ENCODE peak calls at places on chromosomes 4 and X, in five cellular contexts. N, M, B, Q and K are unnamed samples.

GRCh38 chr4:186775867-186776266 is 52.2 kb upstream of the FAT1 start:
- DNase-seq in B (no peak), N (no peak), M (no peak), Q (no peak), K (no peak)

GRCh38 chrX:105821471-105822081 is 763 bp upstream of the NRK start:
- DNase-seq in Q (no peak), B (peak; percentile 52), M (no peak), N (no peak), K (no peak)

GRCh38 chrX:118632862-118633261 is 94.5 kb upstream of the IL13RA1 start:
- DNase-seq in M (peak; percentile 35), B (no peak), N (no peak), Q (no peak), K (no peak)

GRCh38 chr4:7322166-7322991 is 112.4 kb downstream of the PSAPL1 start:
- DNase-seq in N (peak; percentile 88), B (no peak), Q (peak; percentile 55), M (no peak), K (no peak)

GRCh38 chr4:1033840-1034551 is 22.6 kb downstream of the FGFRL1 start:
- DNase-seq in N (peak; percentile 68), M (no peak), Q (peak; percentile 32), B (peak; percentile 66), K (no peak)

GRCh38 chr4:53640576-53641459 is 49.5 kb upstream of the LNX1 start:
- DNase-seq in B (no peak), N (no peak), M (peak; percentile 20), Q (no peak), K (no peak)

GRCh38 chr4:61373901-61374611 is 173.9 kb downstream of the ADGRL3 start:
- DNase-seq in B (peak; percentile 64), N (no peak), M (no peak), Q (no peak), K (no peak)

GRCh38 chr4:167233523-167234387 is 539 bp downstream of the SPOCK3 start:
- DNase-seq in N (peak; percentile 62), B (peak; percentile 21), Q (peak; percentile 43), M (peak; percentile 23), K (no peak)

GRCh38 chr4:156638925-156639605 is 332.5 kb downstream of the PDGFC start:
- DNase-seq in Q (no peak), M (no peak), N (no peak), B (peak; percentile 91), K (no peak)

GRCh38 chrX:120251471-120252011 is 929 bp downstream of the ZBTB33 start:
- DNase-seq in N (no peak), M (peak; percentile 15), B (peak; percentile 12), Q (no peak), K (no peak)

GRCh38 chrX:24149346-24150050 is at the start of gene ZFX:
- DNase-seq in Q (peak; percentile 38), M (peak; percentile 53), B (peak; percentile 53), N (peak; percentile 50), K (no peak)

GRCh38 chr4:70703695-70704332 is 15.5 kb downstream of the UTP3 start:
- DNase-seq in B (peak; percentile 70), Q (no peak), N (peak; percentile 43), M (no peak), K (no peak)

GRCh38 chr4:75924309-75924708 is 16.5 kb downstream of the NAAA start:
- DNase-seq in M (no peak), B (no peak), N (no peak), Q (no peak), K (no peak)

GRCh38 chr4:68963389-68963788 is 11.8 kb upstream of the UGT2A3 start:
- DNase-seq in N (no peak), M (no peak), B (no peak), Q (no peak), K (no peak)

GRCh38 chrX:13569479-13570244 is at the start of gene EGFL6:
- DNase-seq in B (no peak), M (peak; percentile 12), N (no peak), Q (no peak), K (no peak)

GRCh38 chr4:39320381-39321115 is 45.6 kb downstream of the RFC1 start:
- DNase-seq in N (no peak), M (no peak), B (peak; percentile 49), Q (no peak), K (no peak)

GRCh38 chrX:105150557-105150956 is 69.9 kb downstream of the TEX13A start:
- DNase-seq in Q (no peak), N (no peak), B (no peak), M (no peak), K (no peak)

GRCh38 chrX:114798902-114799301 is 215.0 kb downstream of the HTR2C start:
- DNase-seq in M (no peak), Q (no peak), N (no peak), B (no peak), K (no peak)

GRCh38 chr4:146179784-146180405 is 4.4 kb downstream of the LSM6 start:
- DNase-seq in M (no peak), N (no peak), Q (no peak), B (no peak), K (no peak)